ENCODE peak calls at places on chromosomes 4 and X, in four cellular contexts. X is T-helper 17 cell, B is SW480, M is neuronal stem cell. K is an unnamed sample.

GRCh38 chr4:61772116-61772515 is 572.0 kb downstream of the ADGRL3 start:
- DNase-seq in X (no peak), B (no peak), M (no peak), K (no peak)

GRCh38 chrX:114583646-114584433 is at the start of gene HTR2C:
- DNase-seq in X (no peak), B (no peak), M (no peak), K (no peak)

GRCh38 chr4:83484500-83485431 is at the start of gene ABRAXAS1:
- DNase-seq in X (peak), B (peak), M (peak), K (peak)

GRCh38 chrX:139869796-139870195 is 63.1 kb downstream of the ATP11C start:
- DNase-seq in X (no peak), B (no peak), M (no peak), K (no peak)

GRCh38 chr4:34824515-34824914 is 1419.8 kb downstream of the ARAP2 start:
- DNase-seq in X (no peak), B (no peak), M (no peak), K (no peak)

GRCh38 chrX:134622056-134622812 is 36.0 kb downstream of the PLAC1 start:
- DNase-seq in X (no peak), B (peak), M (no peak), K (peak)

GRCh38 chr4:93002240-93002639 is 698.5 kb downstream of the GRID2 start:
- DNase-seq in X (no peak), B (no peak), M (no peak), K (no peak)

GRCh38 chr4:8698341-8699062 is 105.9 kb downstream of the CPZ start:
- DNase-seq in X (no peak), B (no peak), M (no peak), K (no peak)

GRCh38 chr4:54065282-54066087 is 1.1 kb upstream of the CHIC2 start:
- DNase-seq in X (no peak), B (no peak), M (no peak), K (no peak)

GRCh38 chr4:88522702-88523324 is 763 bp downstream of the PYURF start:
- DNase-seq in X (no peak), B (peak), M (peak), K (no peak)

GRCh38 chrX:130261494-130261893 is 7.2 kb downstream of the ZNF280C start:
- DNase-seq in X (no peak), B (no peak), M (no peak), K (no peak)

GRCh38 chr4:77190053-77190452 is 33.0 kb downstream of the CCNG2 start:
- DNase-seq in X (no peak), B (no peak), M (no peak), K (no peak)

K was measured in NT2/D1.